ENCODE peak calls at places on chromosome X, in nine cellular contexts. R, E, F, Z, L, C, Q, P and G are unnamed samples.

GRCh38 chrX:19272452-19272851 is 71.3 kb upstream of the PDHA1 start:
- DNase-seq in L (no peak), C (no peak), P (no peak), R (no peak), Q (no peak), F (no peak), Z (no peak), E (no peak), G (peak)

GRCh38 chrX:51494409-51494808 is 2.0 kb downstream of the NUDT11 start:
- DNase-seq in Z (no peak), L (no peak), R (no peak), E (no peak), P (no peak), Q (no peak), C (no peak), F (no peak), G (no peak)

GRCh38 chrX:57227691-57228090 is 58.8 kb upstream of the FAAH2 start:
- DNase-seq in Z (no peak), Q (no peak), L (no peak), E (no peak), C (no peak), R (no peak), P (no peak), F (peak), G (no peak)

GRCh38 chrX:12567857-12568256 is 223.4 kb upstream of the PRPS2 start:
- DNase-seq in R (no peak), F (peak), Z (no peak), E (no peak), Q (no peak), L (no peak), P (no peak), C (no peak), G (peak)

GRCh38 chrX:9379697-9380551 is 84.9 kb upstream of the TBL1X start:
- DNase-seq in C (no peak), Q (no peak), L (no peak), E (peak), P (no peak), F (no peak), R (peak), Z (no peak), G (peak)

GRCh38 chrX:29797156-29797555 is 418.2 kb upstream of the MAGEB2 start:
- DNase-seq in P (no peak), L (no peak), Q (no peak), E (no peak), Z (no peak), F (no peak), C (no peak), R (no peak), G (no peak)

GRCh38 chrX:23334871-23335599 is 386 bp downstream of the PTCHD1 start:
- DNase-seq in R (no peak), C (no peak), L (no peak), Q (no peak), P (no peak), E (no peak), F (no peak), Z (no peak), G (no peak)

GRCh38 chrX:78383594-78383993 is 56.2 kb upstream of the CYSLTR1 start:
- DNase-seq in F (no peak), Q (no peak), C (no peak), E (no peak), Z (no peak), L (no peak), R (no peak), P (no peak), G (no peak)

GRCh38 chrX:108285361-108285760 is 152.9 kb downstream of the COL4A6 start:
- DNase-seq in Z (no peak), R (no peak), Q (no peak), F (no peak), C (no peak), P (no peak), E (no peak), L (no peak), G (no peak)

GRCh38 chrX:79506001-79506400 is 138.9 kb upstream of the ITM2A start:
- DNase-seq in Q (no peak), C (no peak), R (no peak), L (no peak), Z (no peak), P (no peak), E (no peak), F (no peak), G (no peak)

GRCh38 chrX:99901091-99901490 is 509.0 kb downstream of the PCDH19 start:
- DNase-seq in C (no peak), P (no peak), F (no peak), L (no peak), Z (no peak), Q (no peak), R (no peak), E (no peak), G (no peak)

GRCh38 chrX:17736478-17736855 is 826 bp upstream of the SCML1 start:
- DNase-seq in Z (no peak), P (no peak), F (no peak), Q (no peak), R (no peak), L (no peak), C (no peak), E (no peak), G (no peak)

GRCh38 chrX:71543316-71543715 is 10.4 kb downstream of the OGT start:
- DNase-seq in E (peak), F (no peak), C (no peak), Q (no peak), P (no peak), R (no peak), L (no peak), Z (no peak), G (peak)

GRCh38 chrX:634306-634958 is 3.8 kb downstream of the SHOX start:
- DNase-seq in Z (peak), F (no peak), P (no peak), L (no peak), R (no peak), C (peak), Q (no peak), E (no peak), G (no peak)

GRCh38 chrX:633655-634305 is 3.2 kb downstream of the SHOX start:
- DNase-seq in E (no peak), F (no peak), Z (peak), Q (no peak), P (no peak), C (peak), R (no peak), L (no peak), G (no peak)

GRCh38 chrX:633043-633654 is 2.6 kb downstream of the SHOX start:
- DNase-seq in Q (no peak), R (no peak), F (no peak), E (no peak), C (no peak), P (no peak), Z (no peak), L (no peak), G (no peak)

GRCh38 chrX:630922-631496 is 418 bp downstream of the SHOX start:
- DNase-seq in Z (peak), C (peak), L (no peak), E (no peak), P (no peak), R (no peak), Q (no peak), F (no peak), G (no peak)

GRCh38 chrX:632391-633042 is 1.9 kb downstream of the SHOX start:
- DNase-seq in P (no peak), R (no peak), Z (no peak), E (no peak), Q (no peak), C (no peak), F (no peak), L (no peak), G (no peak)
- H3K4me3 ChIP-seq in P (peak), R (no peak), Z (no peak), E (no peak), Q (no peak), C (no peak), F (no peak), L (no peak), G (no peak)

DNA sequence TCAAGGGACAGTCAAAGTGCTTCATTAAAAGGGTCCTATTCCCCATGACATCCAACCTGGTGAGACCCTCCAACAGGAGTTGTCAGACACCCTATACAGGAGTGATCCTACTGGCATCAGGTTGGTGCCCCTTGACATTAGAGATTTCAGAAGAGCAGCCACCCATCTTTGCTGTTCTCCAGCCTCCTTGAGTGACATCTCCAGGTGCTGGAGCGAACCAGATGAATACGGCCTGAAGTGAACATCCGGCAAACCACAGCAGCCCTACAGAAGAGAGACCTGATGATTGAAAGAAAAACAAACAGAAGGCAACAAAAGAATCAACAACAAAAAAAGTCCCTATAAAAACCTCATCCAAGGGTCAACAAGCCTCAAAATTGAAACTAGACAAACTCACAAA is 146.1 kb upstream of the PBDC1 start:
- DNase-seq in L (no peak), E (no peak), C (no peak), Z (no peak), R (no peak), F (no peak), P (no peak), Q (no peak), G (no peak)
- TF ChIP-seq CTCF in L (no peak), E (no peak), C (no peak), Z (no peak), R (no peak), F (no peak), P (no peak), Q (no peak), G (no peak)

GRCh38 chrX:53716328-53717088 is 30.0 kb upstream of the HUWE1 start:
- DNase-seq in E (no peak), L (no peak), P (no peak), F (peak), Q (no peak), Z (no peak), C (no peak), R (peak), G (peak)

GRCh38 chrX:53713987-53714579 is 27.6 kb upstream of the HUWE1 start:
- DNase-seq in C (no peak), P (no peak), L (no peak), R (no peak), Z (no peak), Q (no peak), E (no peak), F (peak), G (no peak)

GRCh38 chrX:53715336-53715924 is 28.9 kb upstream of the HUWE1 start:
- DNase-seq in E (no peak), Q (no peak), F (no peak), R (no peak), L (no peak), C (no peak), Z (no peak), P (no peak), G (no peak)

GRCh38 chrX:53717205-53717604 is 30.7 kb upstream of the HUWE1 start:
- DNase-seq in E (no peak), P (no peak), Q (no peak), C (no peak), R (no peak), F (no peak), L (no peak), Z (no peak), G (no peak)

GRCh38 chrX:53714580-53715335 is 28.2 kb upstream of the HUWE1 start:
- DNase-seq in R (peak), Q (peak), L (no peak), Z (no peak), E (no peak), P (peak), C (no peak), F (peak), G (peak)
- H3K4me3 ChIP-seq in R (no peak), Q (no peak), L (no peak), Z (no peak), E (no peak), P (no peak), C (no peak), F (peak), G (no peak)

GRCh38 chrX:69424910-69425309 is 79.2 kb upstream of the NALF2 start:
- DNase-seq in R (no peak), P (no peak), Q (no peak), Z (no peak), F (no peak), L (no peak), E (no peak), C (no peak), G (no peak)

GRCh38 chrX:69428216-69428615 is 75.9 kb upstream of the NALF2 start:
- DNase-seq in Q (no peak), R (no peak), Z (no peak), L (no peak), F (no peak), P (no peak), E (no peak), C (no peak), G (no peak)

GRCh38 chrX:69429339-69430014 is 74.6 kb upstream of the NALF2 start:
- DNase-seq in Z (no peak), Q (no peak), C (no peak), E (no peak), F (no peak), L (no peak), P (no peak), R (no peak), G (no peak)

DNA sequence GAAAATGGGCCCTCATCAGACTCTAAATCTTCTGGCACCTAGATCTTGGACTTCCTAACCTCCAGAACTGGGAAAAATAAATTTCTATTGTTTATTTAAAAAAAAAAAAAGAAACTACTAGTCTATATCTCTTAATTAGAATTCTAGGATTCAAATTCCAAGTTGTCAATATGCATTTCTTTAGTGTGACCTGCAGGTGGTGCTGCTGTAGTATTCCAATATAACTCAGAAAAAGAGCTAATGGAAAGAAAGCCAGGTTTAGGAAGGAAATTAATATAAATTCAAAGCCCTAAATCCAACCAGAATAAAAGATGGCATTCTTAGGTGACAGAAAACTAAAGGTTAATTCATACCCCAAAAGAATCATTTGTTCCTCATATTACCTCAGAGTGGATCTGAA is 80.0 kb upstream of the NALF2 start:
- DNase-seq in C (no peak), F (peak), P (no peak), Z (no peak), Q (no peak), L (no peak), R (no peak), E (no peak), G (peak)
- TF ChIP-seq CTCF in C (peak), F (peak), P (no peak), Z (no peak), Q (no peak), L (no peak), R (no peak), E (peak), G (peak)

GRCh38 chrX:47587091-47587891 is 5.1 kb downstream of the TIMP1 start:
- DNase-seq in L (no peak), Z (no peak), R (no peak), Q (no peak), P (no peak), F (no peak), C (no peak), E (no peak), G (peak)

GRCh38 chrX:47584714-47585113 is 2.5 kb downstream of the TIMP1 start:
- DNase-seq in Q (no peak), P (no peak), L (no peak), Z (no peak), R (no peak), E (no peak), F (no peak), C (no peak), G (no peak)

GRCh38 chrX:47583240-47583861 is 1.1 kb downstream of the TIMP1 start:
- DNase-seq in L (no peak), E (no peak), P (no peak), C (no peak), Q (peak), F (no peak), R (no peak), Z (no peak), G (no peak)

GRCh38 chrX:47586043-47586787 is 4.0 kb downstream of the TIMP1 start:
- DNase-seq in E (no peak), C (no peak), P (no peak), L (no peak), Q (no peak), R (no peak), Z (no peak), F (no peak), G (no peak)

DNA sequence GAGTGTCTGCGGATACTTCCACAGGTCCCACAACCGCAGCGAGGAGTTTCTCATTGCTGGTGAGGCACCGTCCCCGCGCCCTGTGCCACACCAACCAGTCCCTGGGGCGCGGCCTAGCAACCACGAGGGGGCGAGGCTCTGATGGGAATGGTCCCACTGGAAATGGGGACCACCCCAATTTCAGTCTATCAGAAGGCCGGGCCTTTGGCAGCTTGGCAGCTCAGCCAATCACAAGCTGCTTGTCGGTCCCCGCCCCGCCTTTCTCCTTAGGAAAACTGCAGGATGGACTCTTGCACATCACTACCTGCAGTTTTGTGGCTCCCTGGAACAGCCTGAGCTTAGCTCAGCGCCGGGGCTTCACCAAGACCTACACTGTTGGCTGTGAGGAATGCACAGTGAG is 3.0 kb downstream of the TIMP1 start:
- DNase-seq in C (no peak), P (no peak), E (no peak), Z (no peak), Q (no peak), F (no peak), R (no peak), L (no peak), G (no peak)
- H3K4me3 ChIP-seq in C (no peak), P (no peak), E (no peak), Z (no peak), Q (no peak), F (no peak), R (no peak), L (no peak), G (peak)

DNA sequence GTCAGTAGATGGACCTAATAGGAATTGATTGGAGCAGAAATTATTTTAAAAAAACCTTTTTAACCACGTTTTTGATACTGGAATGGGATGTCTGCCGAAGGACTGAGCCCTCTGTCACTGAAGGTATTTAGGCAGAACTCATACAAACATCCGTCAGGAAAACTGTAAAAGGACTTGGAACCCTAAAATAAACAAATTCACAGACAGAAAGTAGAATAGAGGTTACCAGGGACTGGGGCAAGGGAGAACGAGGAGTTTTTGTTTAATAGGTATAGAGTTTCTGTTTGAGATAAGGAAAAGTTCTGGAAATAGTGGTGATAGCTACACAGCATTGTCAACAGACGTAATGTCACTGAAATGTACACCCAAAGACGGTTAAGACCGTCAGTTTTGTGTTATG is 105.5 kb downstream of the BCOR start:
- DNase-seq in C (no peak), Q (no peak), Z (no peak), R (no peak), P (no peak), E (no peak), L (no peak), F (no peak), G (no peak)
- TF ChIP-seq CTCF in C (no peak), Q (no peak), Z (no peak), R (no peak), P (no peak), E (no peak), L (no peak), F (no peak), G (no peak)

GRCh38 chrX:68433981-68434299 is 645 bp upstream of the OPHN1 start:
- DNase-seq in P (no peak), C (no peak), L (no peak), R (no peak), Q (no peak), Z (no peak), E (no peak), F (no peak), G (no peak)

GRCh38 chrX:68432648-68433047 is 647 bp downstream of the OPHN1 start:
- DNase-seq in Q (no peak), E (no peak), F (no peak), R (no peak), P (no peak), Z (no peak), L (no peak), C (no peak), G (no peak)

GRCh38 chrX:68431836-68432235 is 1.5 kb downstream of the OPHN1 start:
- DNase-seq in Z (no peak), Q (no peak), P (no peak), R (no peak), F (no peak), L (no peak), C (no peak), E (no peak), G (no peak)

GRCh38 chrX:68429216-68429615 is 4.1 kb downstream of the OPHN1 start:
- DNase-seq in P (no peak), L (no peak), Z (no peak), C (no peak), E (no peak), F (no peak), Q (no peak), R (no peak), G (no peak)

GRCh38 chrX:68433155-68433980 is at the start of gene OPHN1:
- DNase-seq in Q (peak), L (peak), P (peak), F (no peak), Z (peak), R (peak), E (peak), C (peak), G (peak)
- H3K4me3 ChIP-seq in Q (peak), L (peak), P (peak), F (no peak), Z (peak), R (peak), E (peak), C (peak), G (peak)

DNA sequence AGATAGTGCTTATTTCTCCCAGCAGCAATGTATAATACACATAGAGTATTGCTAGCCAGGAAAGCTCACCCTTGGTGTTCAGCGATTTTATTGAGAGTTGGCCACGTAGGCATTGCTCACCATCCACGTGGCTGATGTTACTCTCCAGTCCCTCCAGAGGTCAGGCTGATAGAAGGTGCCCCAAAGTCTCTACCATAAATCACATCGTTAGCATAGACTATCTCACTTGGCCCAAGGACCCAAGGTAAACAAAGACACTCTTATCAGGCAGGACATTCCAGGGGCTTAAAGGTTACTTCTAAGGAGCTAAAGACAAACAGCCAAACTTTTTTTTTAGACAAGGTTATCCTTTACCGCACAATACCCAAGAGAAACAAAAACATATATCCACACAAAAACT is 30.3 kb upstream of the RGN start:
- DNase-seq in Z (no peak), L (no peak), E (no peak), R (no peak), F (no peak), P (no peak), C (no peak), Q (no peak), G (peak)
- TF ChIP-seq CTCF in Z (no peak), L (no peak), E (no peak), R (no peak), F (no peak), P (no peak), C (no peak), Q (no peak), G (no peak)

GRCh38 chrX:104168127-104168526 is 1.9 kb downstream of the FAM199X start:
- DNase-seq in P (no peak), E (no peak), L (no peak), C (no peak), R (no peak), Q (no peak), Z (no peak), F (no peak), G (no peak)
- H3K4me3 ChIP-seq in P (no peak), E (peak), L (peak), C (peak), R (no peak), Q (no peak), Z (no peak), F (peak), G (peak)

GRCh38 chrX:118688935-118689334 is 38.5 kb upstream of the IL13RA1 start:
- DNase-seq in Z (no peak), E (no peak), P (no peak), Q (no peak), F (no peak), R (no peak), L (no peak), C (no peak), G (no peak)
- TF ChIP-seq CTCF in Z (no peak), E (no peak), P (no peak), Q (no peak), F (no peak), R (no peak), L (no peak), C (no peak), G (no peak)